ENCODE peak calls at places on chromosome 5, in five cellular contexts. M is A549, J is SK-N-SH, U is IMR-90, L is GM12878. E is an unnamed sample.

GRCh38 chr5:145975361-145976066 is 39.1 kb downstream of the SH3RF2 start:
- DNase-seq in M (peak; percentile 80), J (peak; percentile 19), U (peak; percentile 89), L (no peak), E (peak; percentile 10)

GRCh38 chr5:155689403-155689802 is 637.6 kb upstream of the SGCD start:
- DNase-seq in M (no peak), J (no peak), U (no peak), L (no peak), E (no peak)

GRCh38 chr5:105953616-105954015 is 1717.1 kb downstream of the EFNA5 start:
- DNase-seq in M (no peak), J (no peak), U (no peak), L (no peak), E (no peak)

GRCh38 chr5:162641142-162641813 is 573.7 kb downstream of the GABRG2 start:
- DNase-seq in M (no peak), J (no peak), U (no peak), L (no peak), E (no peak)

GRCh38 chr5:75202935-75203334 is 33.7 kb downstream of the ANKRD31 start:
- DNase-seq in M (no peak), J (no peak), U (no peak), L (no peak), E (no peak)

GRCh38 chr5:123518111-123518510 is 6.1 kb downstream of the CSNK1G3 start:
- DNase-seq in M (no peak), J (no peak), U (no peak), L (no peak), E (no peak)

GRCh38 chr5:108367679-108368334 is 14.1 kb downstream of the FBXL17 start:
- DNase-seq in M (no peak), J (no peak), U (no peak), L (no peak), E (no peak)

GRCh38 chr5:163571755-163572154 is 66.3 kb downstream of the MAT2B start:
- DNase-seq in M (no peak), J (peak; percentile 26), U (peak; percentile 97), L (no peak), E (no peak)

GRCh38 chr5:109192543-109193281 is 217.1 kb downstream of the PJA2 start:
- DNase-seq in M (no peak), J (no peak), U (no peak), L (no peak), E (no peak)

GRCh38 chr5:141734501-141735231 is 52.6 kb upstream of the ARAP3 start:
- DNase-seq in M (peak; percentile 36), J (peak; percentile 41), U (peak; percentile 61), L (no peak), E (peak; percentile 47)

GRCh38 chr5:160353379-160353778 is 17.0 kb downstream of the C1QTNF2 start:
- DNase-seq in M (no peak), J (no peak), U (no peak), L (no peak), E (peak; percentile 27)

GRCh38 chr5:140108093-140109049 is 5.5 kb upstream of the PURA start:
- DNase-seq in M (no peak), J (peak; percentile 58), U (no peak), L (no peak), E (peak; percentile 54)

GRCh38 chr5:172973127-172973916 is 10.2 kb upstream of the ATP6V0E1 start:
- DNase-seq in M (no peak), J (no peak), U (peak; percentile 73), L (no peak), E (no peak)

GRCh38 chr5:9869616-9870288 is 239.6 kb upstream of the TAS2R1 start:
- DNase-seq in M (no peak), J (no peak), U (peak; percentile 92), L (no peak), E (no peak)

GRCh38 chr5:148750614-148751013 is 75.8 kb upstream of the ADRB2 start:
- DNase-seq in M (no peak), J (no peak), U (no peak), L (no peak), E (peak; percentile 19)

GRCh38 chr5:24188196-24188595 is 456.6 kb downstream of the CDH10 start:
- DNase-seq in M (no peak), J (no peak), U (no peak), L (no peak), E (no peak)

GRCh38 chr5:148740966-148741742 is 85.3 kb upstream of the ADRB2 start:
- DNase-seq in M (peak; percentile 55), J (peak; percentile 39), U (peak; percentile 85), L (no peak), E (peak; percentile 35)

GRCh38 chr5:13249854-13250253 is 694.6 kb downstream of the DNAH5 start:
- DNase-seq in M (no peak), J (no peak), U (no peak), L (no peak), E (no peak)

GRCh38 chr5:27241564-27242257 is 203.3 kb upstream of the CDH9 start:
- DNase-seq in M (peak; percentile 59), J (no peak), U (peak; percentile 97), L (no peak), E (no peak)

GRCh38 chr5:160165137-160166068 is 46.2 kb upstream of the PWWP2A start:
- DNase-seq in M (peak; percentile 95), J (peak; percentile 83), U (peak; percentile 98), L (no peak), E (no peak)

GRCh38 chr5:19880859-19881436 is 107.1 kb downstream of the CDH18 start:
- DNase-seq in M (peak; percentile 12), J (no peak), U (no peak), L (no peak), E (no peak)

GRCh38 chr5:132384506-132384905 is 15.0 kb downstream of the SLC22A5 start:
- DNase-seq in M (no peak), J (no peak), U (no peak), L (no peak), E (no peak)

GRCh38 chr5:82176115-82176514 is 102.0 kb downstream of the RPS23 start:
- DNase-seq in M (no peak), J (no peak), U (peak; percentile 27), L (no peak), E (no peak)

GRCh38 chr5:157290981-157291711 is 25.2 kb downstream of the CYFIP2 start:
- DNase-seq in M (peak; percentile 85), J (no peak), U (no peak), L (no peak), E (no peak)

GRCh38 chr5:128537306-128537998 is 593 bp downstream of the FBN2 start:
- DNase-seq in M (peak; percentile 45), J (peak; percentile 14), U (peak; percentile 55), L (no peak), E (no peak)

GRCh38 chr5:36179950-36180349 is 28.0 kb downstream of the SKP2 start:
- DNase-seq in M (no peak), J (no peak), U (no peak), L (no peak), E (no peak)

GRCh38 chr5:157469073-157469472 is 9.1 kb downstream of the NIPAL4 start:
- DNase-seq in M (no peak), J (no peak), U (no peak), L (no peak), E (peak; percentile 18)

GRCh38 chr5:175015028-175015427 is 290.6 kb downstream of the MSX2 start:
- DNase-seq in M (peak; percentile 62), J (no peak), U (no peak), L (no peak), E (no peak)

GRCh38 chr5:175013251-175013650 is 288.9 kb downstream of the MSX2 start:
- DNase-seq in M (no peak), J (no peak), U (no peak), L (no peak), E (no peak)

DNA sequence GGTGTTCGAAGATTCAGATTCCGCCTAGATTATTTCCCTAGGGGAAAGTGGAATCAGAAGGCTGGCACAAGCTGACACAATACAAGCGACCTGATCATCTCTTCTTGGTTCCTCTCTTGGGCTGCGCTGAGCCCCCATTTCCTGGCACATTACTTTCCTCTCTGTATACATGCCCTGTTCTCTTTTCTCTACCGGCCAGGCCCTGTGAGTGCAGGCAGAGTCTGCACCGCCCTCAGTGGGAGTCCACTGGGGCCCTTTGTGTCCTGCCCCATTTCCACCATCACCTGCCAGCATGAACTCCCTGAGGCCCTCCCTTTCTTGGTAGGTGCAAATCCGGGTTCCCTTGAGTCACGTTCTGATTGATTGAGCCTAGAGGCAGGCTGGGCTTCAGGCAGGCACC is 287.9 kb downstream of the MSX2 start:
- DNase-seq in M (no peak), J (no peak), U (no peak), L (no peak), E (no peak)
- TF ChIP-seq RCOR1 in M (no peak), J (no peak), U (no peak), L (no peak), E (no peak)

DNA sequence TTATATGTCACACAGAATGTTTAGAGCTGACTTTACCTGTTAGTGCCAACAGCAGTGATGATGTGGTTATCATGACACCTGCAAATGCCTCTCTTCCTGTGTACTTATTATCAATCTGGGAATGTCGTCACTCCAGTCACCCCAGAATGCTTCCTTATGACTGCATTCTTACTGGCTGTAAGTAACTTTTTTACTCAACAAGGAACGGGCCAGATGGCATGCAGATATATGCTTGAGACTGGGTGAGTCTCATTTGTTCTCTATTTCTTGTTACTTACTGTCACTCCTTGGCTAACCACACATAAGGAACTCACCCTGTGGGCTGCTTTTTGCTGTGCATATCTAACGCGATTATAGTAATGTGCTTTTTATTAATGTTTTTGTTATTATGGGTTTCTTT is 385.5 kb upstream of the MEF2C start:
- DNase-seq in M (no peak), J (no peak), U (no peak), L (peak; percentile 51), E (no peak)
- TF ChIP-seq RCOR1 in M (no peak), J (no peak), U (no peak), L (no peak), E (no peak)

GRCh38 chr5:14945021-14945420 is 73.4 kb upstream of the ANKH start:
- DNase-seq in M (peak; percentile 76), J (no peak), U (peak; percentile 12), L (no peak), E (no peak)

GRCh38 chr5:14945450-14945849 is 73.9 kb upstream of the ANKH start:
- DNase-seq in M (peak; percentile 46), J (no peak), U (no peak), L (no peak), E (no peak)

GRCh38 chr5:14953075-14953474 is 81.5 kb upstream of the ANKH start:
- DNase-seq in M (no peak), J (no peak), U (no peak), L (no peak), E (no peak)

GRCh38 chr5:14946813-14947640 is 75.4 kb upstream of the ANKH start:
- DNase-seq in M (peak; percentile 55), J (peak; percentile 23), U (no peak), L (peak; percentile 15), E (peak; percentile 30)

GRCh38 chr5:14948341-14948830 is 76.8 kb upstream of the ANKH start:
- DNase-seq in M (no peak), J (no peak), U (no peak), L (no peak), E (no peak)
- TF ChIP-seq RCOR1 in M (no peak), J (no peak), U (no peak), L (no peak), E (no peak)

GRCh38 chr5:143019157-143019556 is 249.0 kb downstream of the ARHGAP26 start:
- DNase-seq in M (no peak), J (no peak), U (no peak), L (no peak), E (no peak)

GRCh38 chr5:143017992-143018391 is 247.8 kb downstream of the ARHGAP26 start:
- DNase-seq in M (no peak), J (no peak), U (no peak), L (no peak), E (no peak)

GRCh38 chr5:143019614-143020515 is 249.7 kb downstream of the ARHGAP26 start:
- DNase-seq in M (no peak), J (no peak), U (no peak), L (peak; percentile 96), E (no peak)

GRCh38 chr5:143014017-143014651 is 244.0 kb downstream of the ARHGAP26 start:
- DNase-seq in M (peak; percentile 62), J (peak; percentile 27), U (no peak), L (no peak), E (peak; percentile 54)

GRCh38 chr5:143016777-143017374 is 246.7 kb downstream of the ARHGAP26 start:
- DNase-seq in M (peak; percentile 54), J (peak; percentile 30), U (peak; percentile 75), L (no peak), E (peak; percentile 17)
- TF ChIP-seq RCOR1 in M (no peak), J (no peak), U (no peak), L (no peak), E (no peak)

E was measured in K562.